ENCODE peak calls at places on chromosomes 6 and 20, in nine cellular contexts. Q is osteoblast, W is colonic mucosa, E is IMR-90, C is cardiac muscle cell, Z is OCI-LY7, A is right lobe of liver, P is ascending aorta, O is tibial nerve. T is an unnamed sample. For H3K4me1, the result is how much of the 10 kb centered on the place peaks cover.

GRCh38 chr20:717817-718216 is 42.2 kb upstream of the SCRT2 start:
- DNase-seq in W (no peak), O (no peak), E (no peak), A (no peak), P (no peak), Q (no peak), Z (no peak), C (no peak), T (no peak)

GRCh38 chr6:44951253-44951656 is 376.9 kb upstream of the RUNX2 start:
- DNase-seq in C (no peak), A (no peak), P (no peak), W (no peak), E (no peak), Z (no peak), O (no peak), Q (no peak), T (no peak)

GRCh38 chr6:33185190-33185589 is 7.1 kb downstream of the COL11A2 start:
- DNase-seq in Q (no peak), A (no peak), P (no peak), E (no peak), O (no peak), W (no peak), Z (no peak), C (no peak), T (no peak)

GRCh38 chr6:946546-946945 is 253.6 kb upstream of the EXOC2 start:
- DNase-seq in Q (no peak), A (no peak), E (peak), Z (no peak), P (no peak), W (no peak), C (no peak), O (no peak), T (no peak)

GRCh38 chr20:49694450-49695071 is 19.1 kb downstream of the B4GALT5 start:
- DNase-seq in Q (no peak), E (no peak), Z (no peak), P (no peak), C (no peak), O (no peak), A (no peak), W (no peak), T (no peak)

GRCh38 chr20:25327521-25328235 is 63.0 kb downstream of the ABHD12 start:
- DNase-seq in W (no peak), E (peak), O (no peak), A (no peak), P (no peak), Z (no peak), Q (no peak), C (no peak), T (no peak)

GRCh38 chr6:17703256-17703694 is 3.5 kb downstream of the NUP153 start:
- DNase-seq in W (no peak), Q (peak), P (peak), E (peak), Z (peak), O (no peak), C (peak), A (no peak), T (no peak)

GRCh38 chr6:84643778-84644177 is 120.6 kb downstream of the TBX18 start:
- DNase-seq in A (no peak), Z (no peak), Q (no peak), O (no peak), C (peak), W (no peak), P (no peak), E (no peak), T (no peak)

GRCh38 chr6:96299525-96299924 is 222.1 kb upstream of the UFL1 start:
- DNase-seq in P (no peak), Q (no peak), C (no peak), Z (no peak), A (no peak), O (no peak), E (no peak), W (no peak), T (no peak)

GRCh38 chr6:119076173-119076965 is 2.1 kb downstream of the FAM184A start:
- DNase-seq in O (no peak), E (no peak), A (no peak), Z (no peak), W (no peak), Q (no peak), C (no peak), P (no peak), T (no peak)

GRCh38 chr20:6123650-6124014 is 802 bp upstream of the FERMT1 start:
- DNase-seq in C (no peak), E (no peak), W (no peak), P (no peak), Q (no peak), O (no peak), A (no peak), Z (no peak), T (no peak)

GRCh38 chr6:55528624-55529023 is 50.4 kb downstream of the HMGCLL1 start:
- DNase-seq in P (no peak), E (peak), C (peak), W (peak), Z (peak), O (no peak), A (no peak), Q (no peak), T (no peak)

GRCh38 chr6:157563611-157564284 is 182.8 kb downstream of the ZDHHC14 start:
- DNase-seq in E (no peak), C (no peak), A (no peak), O (no peak), Z (peak), W (no peak), Q (no peak), P (no peak), T (no peak)
- H3K4me1 ChIP-seq in E (under half), C (under half), A (under half), O (under half), Z (half or more), W (under half), Q (under half), P (under half), T (under half)

GRCh38 chr20:57441510-57442154 is 50.4 kb downstream of the RBM38 start:
- DNase-seq in E (no peak), P (no peak), W (no peak), C (no peak), O (no peak), Z (no peak), A (peak), Q (no peak), T (no peak)

GRCh38 chr20:57442160-57442887 is 51.1 kb downstream of the RBM38 start:
- DNase-seq in P (no peak), A (peak), O (no peak), Z (no peak), C (no peak), Q (no peak), W (no peak), E (no peak), T (no peak)

GRCh38 chr20:57443866-57444265 is 52.7 kb downstream of the RBM38 start:
- DNase-seq in P (no peak), Q (no peak), C (no peak), O (no peak), W (no peak), Z (no peak), A (no peak), E (no peak), T (no peak)

GRCh38 chr20:57443349-57443748 is 52.2 kb downstream of the RBM38 start:
- DNase-seq in A (no peak), Z (no peak), W (no peak), E (no peak), C (no peak), O (no peak), Q (no peak), P (no peak), T (no peak)

GRCh38 chr20:57442888-57443239 is 51.7 kb downstream of the RBM38 start:
- DNase-seq in E (no peak), O (no peak), A (peak), P (no peak), C (no peak), Q (no peak), Z (no peak), W (no peak), T (no peak)
- H3K4me1 ChIP-seq in E (under half), O (under half), A (under half), P (half or more), C (half or more), Q (under half), Z (under half), W (under half), T (under half)

GRCh38 chr20:62358728-62359490 is 8.2 kb downstream of the LAMA5 start:
- DNase-seq in A (peak), C (no peak), O (no peak), E (no peak), P (no peak), Q (no peak), Z (peak), W (no peak), T (no peak)

GRCh38 chr20:62356143-62356947 is 10.8 kb downstream of the LAMA5 start:
- DNase-seq in Q (peak), Z (no peak), A (no peak), C (no peak), E (no peak), O (no peak), P (no peak), W (no peak), T (peak)

GRCh38 chr20:62356948-62357667 is 10.0 kb downstream of the LAMA5 start:
- DNase-seq in A (peak), W (no peak), O (no peak), P (peak), Q (peak), C (peak), E (peak), Z (no peak), T (peak)

GRCh38 chr20:62358171-62358719 is 8.9 kb downstream of the LAMA5 start:
- DNase-seq in A (peak), W (no peak), Q (peak), Z (peak), O (no peak), C (no peak), P (no peak), E (no peak), T (peak)

DNA sequence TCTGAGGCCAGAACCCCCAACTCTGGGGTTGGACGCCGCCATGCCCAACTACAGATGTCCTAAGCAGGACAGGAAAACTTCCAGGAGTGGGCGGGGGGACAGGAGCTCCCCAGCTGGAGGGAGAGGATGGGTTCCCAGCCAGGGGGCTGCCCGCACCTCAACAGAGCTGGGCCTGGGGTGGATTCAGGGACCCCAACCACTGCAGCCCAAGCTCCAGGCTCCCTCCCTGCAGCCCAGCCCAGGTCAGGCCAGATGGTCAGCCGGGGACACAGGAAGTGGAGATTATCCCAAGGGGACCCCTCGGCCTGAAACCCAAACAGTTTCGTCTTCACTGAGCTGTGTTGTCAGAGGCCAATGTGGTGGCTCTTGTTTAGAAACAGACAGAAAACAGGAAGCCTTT is 9.4 kb downstream of the LAMA5 start:
- DNase-seq in A (no peak), Z (no peak), P (no peak), C (no peak), Q (no peak), W (no peak), O (no peak), E (no peak), T (no peak)
- H3K4me1 ChIP-seq in A (half or more), Z (half or more), P (half or more), C (under half), Q (under half), W (under half), O (under half), E (under half), T (half or more)

GRCh38 chr6:150689900-150690590 is 90.4 kb downstream of the PLEKHG1 start:
- DNase-seq in O (no peak), C (no peak), P (no peak), Q (no peak), W (no peak), E (no peak), A (no peak), Z (peak), T (no peak)

GRCh38 chr6:150692604-150693003 is 92.9 kb downstream of the PLEKHG1 start:
- DNase-seq in W (no peak), Z (no peak), A (no peak), C (no peak), P (no peak), E (no peak), Q (no peak), O (no peak), T (no peak)

GRCh38 chr6:150693404-150693803 is 93.7 kb downstream of the PLEKHG1 start:
- DNase-seq in C (no peak), P (no peak), W (no peak), Q (no peak), A (no peak), Z (no peak), E (no peak), O (no peak), T (no peak)

GRCh38 chr6:150690681-150691080 is 91.0 kb downstream of the PLEKHG1 start:
- DNase-seq in Q (no peak), Z (no peak), A (no peak), E (no peak), C (no peak), P (no peak), O (no peak), W (no peak), T (no peak)

GRCh38 chr6:150691463-150691862 is 91.8 kb downstream of the PLEKHG1 start:
- DNase-seq in E (no peak), P (no peak), Z (peak), O (no peak), W (no peak), Q (no peak), A (no peak), C (no peak), T (no peak)
- H3K4me1 ChIP-seq in E (under half), P (under half), Z (under half), O (under half), W (under half), Q (under half), A (under half), C (under half), T (under half)

DNA sequence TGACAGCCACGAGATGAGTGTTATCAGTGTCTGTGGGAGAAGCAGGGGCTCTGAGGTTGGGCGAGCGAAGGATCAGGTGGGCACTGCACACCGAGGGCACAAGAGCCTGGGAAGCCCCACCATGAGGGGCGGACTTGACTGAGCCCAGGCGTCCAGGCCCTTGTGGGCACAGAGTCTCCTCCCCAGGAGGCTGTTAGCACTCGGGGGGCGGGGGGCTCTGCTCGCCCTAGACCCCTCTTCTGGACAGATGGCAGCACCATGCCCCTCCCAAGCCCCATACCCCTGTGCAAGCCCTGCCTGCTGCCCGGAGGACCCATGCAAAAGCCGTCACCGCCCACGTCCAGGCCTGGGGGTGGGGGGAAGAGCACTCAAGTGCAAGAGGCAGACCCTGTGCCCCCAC is 21.7 kb upstream of the SLCO4A1 start:
- DNase-seq in W (no peak), O (no peak), Z (no peak), A (peak), C (no peak), Q (no peak), P (no peak), E (no peak), T (no peak)
- H3K4me1 ChIP-seq in W (under half), O (under half), Z (half or more), A (under half), C (under half), Q (under half), P (under half), E (under half), T (under half)

GRCh38 chr6:6703720-6704422 is 115.4 kb downstream of the LY86 start:
- DNase-seq in C (no peak), Z (no peak), O (no peak), E (no peak), W (peak), Q (no peak), A (no peak), P (no peak), T (no peak)
- H3K4me1 ChIP-seq in C (under half), Z (under half), O (under half), E (under half), W (under half), Q (under half), A (under half), P (under half), T (under half)

GRCh38 chr20:58608096-58608840 is 42.8 kb upstream of the STX16 start:
- DNase-seq in Q (no peak), E (no peak), Z (no peak), P (no peak), W (no peak), A (peak), O (no peak), C (no peak), T (no peak)
- H3K4me1 ChIP-seq in Q (under half), E (under half), Z (under half), P (under half), W (under half), A (under half), O (under half), C (under half), T (under half)

GRCh38 chr6:13674533-13675190 is 37.0 kb downstream of the RANBP9 start:
- DNase-seq in C (no peak), O (no peak), Z (no peak), W (no peak), P (no peak), E (no peak), Q (no peak), A (no peak), T (no peak)

GRCh38 chr6:13672904-13673303 is 38.7 kb downstream of the RANBP9 start:
- DNase-seq in O (no peak), C (no peak), Z (no peak), W (no peak), A (no peak), Q (no peak), E (no peak), P (no peak), T (no peak)

GRCh38 chr6:13671742-13672141 is 39.9 kb downstream of the RANBP9 start:
- DNase-seq in P (no peak), Z (no peak), W (no peak), O (no peak), E (no peak), A (no peak), Q (no peak), C (no peak), T (no peak)

GRCh38 chr6:13673825-13674444 is 37.7 kb downstream of the RANBP9 start:
- DNase-seq in E (no peak), W (no peak), Z (no peak), Q (no peak), C (no peak), P (no peak), A (no peak), O (no peak), T (no peak)

GRCh38 chr6:13673368-13673767 is 38.3 kb downstream of the RANBP9 start:
- DNase-seq in A (no peak), E (no peak), Z (no peak), W (no peak), O (no peak), Q (no peak), C (no peak), P (no peak), T (no peak)
- H3K4me1 ChIP-seq in A (under half), E (under half), Z (under half), W (under half), O (under half), Q (under half), C (under half), P (under half), T (under half)

DNA sequence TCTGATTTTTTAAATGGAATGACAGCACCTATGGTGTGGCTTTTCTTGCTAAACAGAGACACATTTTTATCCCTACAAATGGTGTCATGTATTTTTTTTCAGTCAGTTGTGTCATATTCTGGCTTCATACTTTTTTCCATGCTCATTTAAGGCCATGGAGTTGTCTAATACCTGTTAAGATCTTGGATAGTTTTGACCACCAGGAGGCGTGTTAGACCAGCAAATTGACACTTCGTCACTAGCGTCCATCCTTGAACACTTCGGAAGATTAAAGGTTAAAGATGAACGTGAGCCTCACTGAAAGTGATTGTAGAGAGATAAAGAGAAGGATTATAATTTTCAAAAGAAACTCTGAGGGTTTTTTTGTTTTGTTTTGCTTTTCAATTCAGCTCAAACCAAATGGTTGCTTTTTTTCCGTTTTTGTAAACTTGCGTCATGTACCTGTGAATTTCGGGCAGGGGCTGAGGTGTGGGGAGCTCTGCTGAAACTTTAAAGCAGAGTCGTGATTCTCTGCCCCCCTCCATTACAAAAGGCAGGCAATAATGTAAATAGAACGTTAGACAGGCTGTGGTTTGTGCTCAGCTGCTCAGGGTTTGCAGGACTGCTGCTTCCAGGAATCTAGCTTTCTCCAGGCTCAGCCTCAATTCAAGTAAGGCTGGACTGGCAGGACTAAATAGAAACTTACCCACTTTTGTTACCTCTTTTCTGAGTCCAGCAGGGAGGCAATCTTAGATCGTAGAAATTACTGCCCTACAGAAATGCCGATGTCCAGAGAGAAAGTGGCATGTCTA is 245.1 kb downstream of the FOXA2 start:
- DNase-seq in Q (no peak), E (peak), P (peak), Z (peak), W (peak), C (peak), O (no peak), A (no peak), T (no peak)
- H3K4me1 ChIP-seq in Q (under half), E (under half), P (under half), Z (under half), W (under half), C (under half), O (under half), A (under half), T (under half)

T was measured in tibial artery.